ENCODE peak calls at places on chromosomes 4 and X, in seven cellular contexts. V is dorsolateral prefrontal cortex, R is sigmoid colon, I is endodermal cell, M is RWPE2, X is breast epithelium, B is PC-3. Z is an unnamed sample.
A peak's percentile ranks its signal among the peaks of the same experiment; 100 is the strongest.

GRCh38 chr4:100372432-100372831 is 145.4 kb downstream of the EMCN start:
- DNase-seq in M (no peak), R (no peak), I (peak; percentile 56), X (no peak), V (no peak), B (peak; percentile 30), Z (no peak)

GRCh38 chrX:134782796-134783195 is 124.5 kb upstream of the PLAC1 start:
- DNase-seq in B (peak; percentile 72), I (no peak), R (no peak), V (no peak), M (no peak), X (no peak), Z (peak; percentile 4)

GRCh38 chr4:4627906-4628305 is 86.1 kb upstream of the STX18 start:
- DNase-seq in X (no peak), M (no peak), V (no peak), I (no peak), R (no peak), B (no peak), Z (no peak)

GRCh38 chrX:120290107-120290506 is 21.2 kb downstream of the TMEM255A start:
- DNase-seq in R (no peak), I (no peak), B (no peak), V (no peak), X (no peak), M (no peak), Z (no peak)

GRCh38 chrX:3166670-3167455 is 125.6 kb downstream of the ARSF start:
- DNase-seq in I (no peak), M (no peak), X (no peak), B (no peak), V (no peak), R (no peak), Z (no peak)

GRCh38 chrX:118211891-118212816 is 95.5 kb upstream of the KLHL13 start:
- DNase-seq in M (no peak), B (no peak), X (no peak), V (no peak), R (no peak), I (no peak), Z (no peak)

GRCh38 chrX:70030242-70030823 is 19.4 kb downstream of the AWAT2 start:
- DNase-seq in R (no peak), M (no peak), X (no peak), I (peak; percentile 79), V (no peak), B (peak; percentile 69), Z (no peak)

GRCh38 chr4:173257732-173258717 is 76.1 kb downstream of the HMGB2 start:
- DNase-seq in M (no peak), R (peak; percentile 79), B (peak; percentile 73), V (peak; percentile 63), I (peak; percentile 89), X (no peak), Z (peak; percentile 56)

GRCh38 chr4:152680988-152681731 is 1.4 kb upstream of the TMEM154 start:
- DNase-seq in V (no peak), X (no peak), M (peak; percentile 79), R (no peak), B (peak; percentile 72), I (peak; percentile 64), Z (no peak)

GRCh38 chrX:2682582-2683177 is 8.4 kb upstream of the CD99 start:
- DNase-seq in X (no peak), V (no peak), B (no peak), R (no peak), M (no peak), I (no peak), Z (no peak)

GRCh38 chr4:170391066-170391754 is 301.5 kb upstream of the AADAT start:
- DNase-seq in R (no peak), I (no peak), X (no peak), V (no peak), B (peak; percentile 58), M (no peak), Z (no peak)

GRCh38 chr4:95761441-95761840 is 78.5 kb upstream of the PDHA2 start:
- DNase-seq in M (peak; percentile 74), B (peak; percentile 92), R (no peak), X (no peak), V (no peak), I (no peak), Z (no peak)

GRCh38 chr4:156983366-156983765 is 11.8 kb upstream of the PDGFC start:
- DNase-seq in M (no peak), B (peak; percentile 41), R (no peak), X (no peak), I (no peak), V (no peak), Z (no peak)

GRCh38 chrX:144717682-144718081 is 529.6 kb upstream of the SPANXN1 start:
- DNase-seq in I (no peak), M (no peak), X (no peak), R (no peak), V (no peak), B (no peak), Z (no peak)

GRCh38 chrX:12611471-12611870 is 179.7 kb upstream of the PRPS2 start:
- DNase-seq in X (no peak), B (no peak), I (no peak), R (no peak), M (no peak), V (no peak), Z (no peak)

GRCh38 chr4:19721587-19721986 is 530.1 kb upstream of the SLIT2 start:
- DNase-seq in X (no peak), B (no peak), M (no peak), I (no peak), V (no peak), R (no peak), Z (no peak)

GRCh38 chr4:71541541-71541940 is 202.7 kb downstream of the SLC4A4 start:
- DNase-seq in B (no peak), M (no peak), V (no peak), X (no peak), I (no peak), R (no peak), Z (no peak)

GRCh38 chr4:159062381-159062780 is 40.5 kb upstream of the RAPGEF2 start:
- DNase-seq in V (no peak), B (no peak), X (no peak), R (no peak), M (no peak), I (no peak), Z (no peak)

GRCh38 chr4:41092128-41092527 is 122.2 kb downstream of the APBB2 start:
- DNase-seq in M (no peak), B (no peak), I (no peak), X (no peak), V (no peak), R (no peak), Z (no peak)

GRCh38 chr4:1469596-1470392 is 63.6 kb upstream of the NKX1-1 start:
- DNase-seq in X (peak; percentile 42), I (peak; percentile 29), V (peak; percentile 41), R (no peak), B (peak; percentile 3), M (peak; percentile 54), Z (no peak)

GRCh38 chr4:78510681-78511080 is 40.9 kb upstream of the ANXA3 start:
- DNase-seq in I (no peak), V (no peak), X (no peak), B (no peak), R (no peak), M (no peak), Z (no peak)

GRCh38 chr4:165560941-165561340 is 182.1 kb downstream of the CPE start:
- DNase-seq in V (no peak), B (no peak), R (no peak), X (no peak), M (no peak), I (no peak), Z (no peak)

GRCh38 chr4:137363496-137363895 is 168.8 kb downstream of the PCDH18 start:
- DNase-seq in X (no peak), M (no peak), B (no peak), R (no peak), I (no peak), V (no peak), Z (no peak)

GRCh38 chr4:56858302-56858644 is 36.8 kb upstream of the SPINK2 start:
- DNase-seq in X (no peak), R (no peak), B (no peak), M (no peak), V (no peak), I (no peak), Z (no peak)

DNA sequence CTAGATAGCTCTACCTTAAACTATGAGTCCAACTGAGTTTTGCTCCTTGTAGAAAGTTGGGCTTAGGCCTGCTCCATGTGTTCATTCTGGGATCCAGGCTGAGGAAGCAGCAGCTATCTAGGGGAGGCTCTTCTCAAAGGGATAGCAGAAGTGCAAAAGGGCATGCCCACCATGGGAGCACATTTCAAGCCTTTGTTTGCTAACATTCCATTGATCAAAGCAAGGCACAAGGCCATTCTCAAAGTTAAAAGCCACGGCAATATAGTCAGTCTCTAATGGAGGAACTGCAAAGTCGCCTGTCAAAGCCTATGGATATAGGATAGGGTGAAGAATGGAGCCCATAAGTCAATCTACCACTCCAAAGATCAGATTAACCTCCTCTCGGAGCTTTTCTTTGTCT is 488.1 kb upstream of the ARX start:
- DNase-seq in R (no peak), I (no peak), X (no peak), B (no peak), M (no peak), V (no peak), Z (no peak)
- H3K27me3 ChIP-seq in R (no peaks in the 10 kb centered on the region), I (no peaks in the 10 kb centered on the region), X (peaks cover 4% of the 10 kb centered on the region), B (no peaks in the 10 kb centered on the region), M (no peaks in the 10 kb centered on the region), V (no peaks in the 10 kb centered on the region), Z (no peaks in the 10 kb centered on the region)

DNA sequence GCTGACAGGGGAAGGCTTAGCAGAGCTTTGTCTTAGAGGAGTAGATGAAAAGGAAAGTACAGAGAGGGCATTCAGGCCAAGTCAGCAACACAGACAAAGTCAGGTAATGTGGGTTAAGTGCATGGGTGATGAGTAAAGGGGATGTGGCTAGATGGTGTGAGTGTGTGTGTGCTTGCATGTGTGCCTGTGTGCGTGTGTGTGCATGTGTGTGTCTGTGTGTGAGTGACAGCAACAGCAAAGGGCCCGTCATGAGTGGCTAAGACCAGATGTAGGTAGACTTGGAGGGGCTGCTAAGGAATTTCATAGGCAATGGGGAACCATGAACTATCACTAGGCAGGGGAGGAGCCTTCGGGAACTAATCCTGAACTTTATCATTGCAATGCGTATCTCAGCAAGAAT is 2.2 kb upstream of the GPR78 start:
- DNase-seq in R (no peak), M (no peak), V (no peak), X (no peak), I (peak; percentile 65), B (no peak), Z (no peak)
- H3K27me3 ChIP-seq in R (peaks cover 38% of the 10 kb centered on the region), M (peaks cover 25% of the 10 kb centered on the region), V (peaks cover 8% of the 10 kb centered on the region), X (peaks cover 44% of the 10 kb centered on the region), I (peaks cover 22% of the 10 kb centered on the region), B (no peaks in the 10 kb centered on the region), Z (no peaks in the 10 kb centered on the region)

GRCh38 chrX:136647969-136648368 is at the start of gene CD40LG:
- DNase-seq in V (no peak), I (no peak), X (no peak), R (no peak), M (no peak), B (no peak), Z (no peak)

GRCh38 chrX:136650811-136651210 is 2.9 kb downstream of the CD40LG start:
- DNase-seq in V (no peak), R (no peak), M (no peak), B (no peak), I (no peak), X (no peak), Z (no peak)

GRCh38 chrX:136643243-136643642 is 4.7 kb upstream of the CD40LG start:
- DNase-seq in V (no peak), B (no peak), R (no peak), M (no peak), X (no peak), I (no peak), Z (no peak)

GRCh38 chrX:136646602-136647239 is 1.2 kb upstream of the CD40LG start:
- DNase-seq in M (no peak), X (no peak), R (no peak), B (no peak), V (no peak), I (no peak), Z (no peak)
- H3K27me3 ChIP-seq in M (no peaks in the 10 kb centered on the region), X (peaks cover 30% of the 10 kb centered on the region), R (no peaks in the 10 kb centered on the region), B (no peaks in the 10 kb centered on the region), V (no peaks in the 10 kb centered on the region), I (no peaks in the 10 kb centered on the region), Z (peaks cover 4% of the 10 kb centered on the region)

GRCh38 chrX:11566814-11567213 is 98.9 kb downstream of the ARHGAP6 start:
- DNase-seq in R (no peak), M (no peak), X (no peak), V (no peak), I (no peak), B (no peak), Z (no peak)
- H3K27me3 ChIP-seq in R (no peaks in the 10 kb centered on the region), M (no peaks in the 10 kb centered on the region), X (peaks cover 25% of the 10 kb centered on the region), V (no peaks in the 10 kb centered on the region), I (no peaks in the 10 kb centered on the region), B (no peaks in the 10 kb centered on the region), Z (no peaks in the 10 kb centered on the region)

Z was measured in tibial nerve.